ENCODE peak calls at places on chromosomes 1 and 21, in nine cellular contexts. T is GM12865; E is stimulated activated CD8-positive, alpha-beta memory T cell treated with anti-CD3 and anti-CD28 coated beads, Interleukin-7, amount 100 ng/mL, for 1 hour; V is HuH-7.5; D is GM23248; N is caudate nucleus; A is Right ventricle myocardium superior; H is posterior vena cava; B is EL. G is an unnamed sample.

GRCh38 chr1:170175032-170175431 is 29.3 kb downstream of the NTMT2 start:
- DNase-seq in T (no peak), E (no peak), V (no peak), D (no peak), N (no peak), A (no peak), H (no peak), B (no peak), G (no peak)

GRCh38 chr21:42747267-42747701 is 93.9 kb downstream of the PDE9A start:
- DNase-seq in T (no peak), E (no peak), V (no peak), D (no peak), N (no peak), A (no peak), H (peak), B (no peak), G (no peak)

GRCh38 chr1:235920596-235921375 is 54.1 kb upstream of the LYST start:
- DNase-seq in T (no peak), E (no peak), V (no peak), D (no peak), N (no peak), A (no peak), H (no peak), B (peak), G (no peak)

GRCh38 chr1:228668553-228669400 is 66.5 kb upstream of the RHOU start:
- DNase-seq in T (no peak), E (no peak), V (no peak), D (peak), N (no peak), A (peak), H (peak), B (peak), G (peak)

GRCh38 chr1:14265515-14265914 is 333.0 kb upstream of the KAZN start:
- DNase-seq in T (no peak), E (no peak), V (no peak), D (no peak), N (no peak), A (no peak), H (no peak), B (no peak), G (no peak)

GRCh38 chr1:203672354-203672753 is 45.7 kb downstream of the ATP2B4 start:
- DNase-seq in T (no peak), E (no peak), V (no peak), D (peak), N (no peak), A (peak), H (no peak), B (no peak), G (no peak)

GRCh38 chr21:30994917-30995316 is 43.4 kb downstream of the KRTAP19-8 start:
- DNase-seq in T (no peak), E (no peak), V (no peak), D (no peak), N (no peak), A (no peak), H (no peak), B (no peak), G (no peak)

GRCh38 chr21:42056996-42057689 is 14.0 kb upstream of the UMODL1 start:
- DNase-seq in T (no peak), E (no peak), V (peak), D (peak), N (no peak), A (peak), H (peak), B (peak), G (no peak)

GRCh38 chr1:156773607-156774006 is 6.3 kb downstream of the PRCC start:
- DNase-seq in T (no peak), E (no peak), V (no peak), D (peak), N (no peak), A (no peak), H (no peak), B (no peak), G (no peak)

GRCh38 chr1:101000141-101000867 is 25.3 kb downstream of the DPH5 start:
- DNase-seq in T (no peak), E (no peak), V (no peak), D (no peak), N (no peak), A (no peak), H (no peak), B (no peak), G (no peak)

GRCh38 chr1:228297822-228298221 is 90.0 kb downstream of the OBSCN start:
- DNase-seq in T (no peak), E (no peak), V (no peak), D (no peak), N (no peak), A (peak), H (peak), B (no peak), G (no peak)

GRCh38 chr1:43077273-43077672 is 94.8 kb downstream of the EBNA1BP2 start:
- DNase-seq in T (no peak), E (no peak), V (no peak), D (no peak), N (no peak), A (no peak), H (no peak), B (no peak), G (no peak)

GRCh38 chr1:157110686-157111085 is 11.1 kb upstream of the ETV3L start:
- DNase-seq in T (no peak), E (no peak), V (no peak), D (no peak), N (no peak), A (no peak), H (peak), B (no peak), G (no peak)

GRCh38 chr1:100927276-100927675 is 31.4 kb downstream of the SLC30A7 start:
- DNase-seq in T (peak), E (no peak), V (no peak), D (no peak), N (no peak), A (no peak), H (no peak), B (no peak), G (no peak)

GRCh38 chr1:46184920-46185658 is 8.8 kb upstream of the P3R3URF start:
- DNase-seq in T (no peak), E (no peak), V (no peak), D (no peak), N (peak), A (no peak), H (no peak), B (no peak), G (no peak)

GRCh38 chr1:18535391-18536210 is 54.9 kb downstream of the KLHDC7A start:
- DNase-seq in T (no peak), E (no peak), V (no peak), D (no peak), N (no peak), A (no peak), H (peak), B (no peak), G (no peak)

GRCh38 chr1:99955375-99955774 is 14.4 kb upstream of the SLC35A3 start:
- DNase-seq in T (no peak), E (no peak), V (no peak), D (no peak), N (no peak), A (no peak), H (no peak), B (no peak), G (no peak)

GRCh38 chr1:4603317-4604110 is 50.9 kb upstream of the AJAP1 start:
- DNase-seq in T (no peak), E (no peak), V (no peak), D (no peak), N (no peak), A (no peak), H (peak), B (no peak), G (peak)

GRCh38 chr1:106798991-106799390 is 257.5 kb upstream of the PRMT6 start:
- DNase-seq in T (no peak), E (no peak), V (no peak), D (peak), N (no peak), A (no peak), H (no peak), B (peak), G (no peak)

GRCh38 chr1:47533176-47534039 is 95.6 kb downstream of the FOXD2 start:
- DNase-seq in T (no peak), E (no peak), V (no peak), D (peak), N (no peak), A (peak), H (peak), B (peak), G (no peak)

GRCh38 chr1:11594222-11594621 is 60.0 kb downstream of the FBXO2 start:
- DNase-seq in T (no peak), E (no peak), V (no peak), D (peak), N (peak), A (no peak), H (no peak), B (peak), G (no peak)

GRCh38 chr21:15000076-15000475 is 64.7 kb downstream of the NRIP1 start:
- DNase-seq in T (no peak), E (no peak), V (no peak), D (peak), N (no peak), A (no peak), H (no peak), B (peak), G (no peak)

GRCh38 chr1:158124034-158124433 is 56.7 kb upstream of the CD1D start:
- DNase-seq in T (no peak), E (no peak), V (no peak), D (no peak), N (no peak), A (no peak), H (no peak), B (no peak), G (no peak)

GRCh38 chr21:36964832-36965719 is 1.4 kb downstream of the HLCS start:
- DNase-seq in T (no peak), E (no peak), V (no peak), D (no peak), N (no peak), A (no peak), H (no peak), B (no peak), G (no peak)

GRCh38 chr1:244209955-244210354 is 158.9 kb downstream of the ZBTB18 start:
- DNase-seq in T (no peak), E (no peak), V (no peak), D (no peak), N (no peak), A (no peak), H (no peak), B (no peak), G (no peak)

GRCh38 chr1:19398309-19398760 is 86.2 kb downstream of the SLC66A1 start:
- DNase-seq in T (no peak), E (no peak), V (no peak), D (peak), N (no peak), A (no peak), H (peak), B (peak), G (no peak)